ENCODE peak calls at places on chromosomes 2 and 18, in eight cellular contexts. N is heart right ventricle; B is PC-3; Q is GM12878; J is adrenal gland; C is ovary; E is CD8-positive, alpha-beta T cell; M is IMR-90. V is an unnamed sample.

GRCh38 chr2:56102866-56103265 is 80.9 kb upstream of the CCDC85A start:
- DNase-seq in M (peak; percentile 6), Q (no peak), E (no peak), N (no peak), C (no peak), J (no peak), B (peak; percentile 7), V (no peak)

GRCh38 chr2:213015387-213016165 is 135.8 kb downstream of the IKZF2 start:
- DNase-seq in Q (peak; percentile 98), C (no peak), M (no peak), B (no peak), E (no peak), J (no peak), N (no peak), V (no peak)

GRCh38 chr2:170968205-170969003 is 39.4 kb downstream of the GORASP2 start:
- DNase-seq in C (no peak), E (no peak), B (no peak), M (no peak), N (no peak), Q (no peak), J (no peak), V (no peak)

GRCh38 chr2:189127756-189128155 is 51.8 kb downstream of the COL5A2 start:
- DNase-seq in C (no peak), J (no peak), B (peak; percentile 30), N (no peak), M (no peak), E (no peak), Q (no peak), V (no peak)

GRCh38 chr2:232988444-232988843 is 24.6 kb downstream of the NGEF start:
- DNase-seq in E (no peak), N (no peak), Q (no peak), M (peak; percentile 97), B (peak; percentile 98), C (no peak), J (peak; percentile 93), V (peak; percentile 92)

GRCh38 chr2:287471-287885 is 413 bp downstream of the ALKAL2 start:
- DNase-seq in N (peak; percentile 16), Q (no peak), C (peak; percentile 59), M (peak; percentile 29), B (no peak), J (peak; percentile 58), E (no peak), V (no peak)

GRCh38 chr2:238387376-238387775 is 39.4 kb upstream of the ASB1 start:
- DNase-seq in Q (no peak), N (no peak), C (no peak), E (no peak), J (no peak), B (no peak), M (no peak), V (no peak)

GRCh38 chr2:235048549-235048948 is 96.7 kb downstream of the SH3BP4 start:
- DNase-seq in E (no peak), C (no peak), Q (no peak), M (no peak), B (no peak), J (no peak), N (no peak), V (no peak)

GRCh38 chr2:239025951-239026461 is 178.1 kb downstream of the TWIST2 start:
- DNase-seq in J (no peak), E (no peak), N (no peak), Q (no peak), C (no peak), B (no peak), M (no peak), V (no peak)

GRCh38 chr2:231532189-231533035 is 2.2 kb upstream of the NMUR1 start:
- DNase-seq in J (no peak), B (no peak), E (no peak), N (no peak), Q (no peak), C (no peak), M (no peak), V (no peak)

GRCh38 chr18:39523281-39523680 is 1957.7 kb upstream of the CELF4 start:
- DNase-seq in C (no peak), J (peak; percentile 22), E (no peak), B (peak; percentile 47), M (peak; percentile 57), Q (no peak), N (no peak), V (peak; percentile 18)

GRCh38 chr2:240564571-240565266 is 3.6 kb upstream of the RNPEPL1 start:
- DNase-seq in M (peak; percentile 88), B (peak; percentile 31), J (no peak), Q (no peak), C (peak; percentile 25), N (no peak), E (peak; percentile 39), V (no peak)

GRCh38 chr2:114814355-114814754 is 371.9 kb downstream of the DPP10 start:
- DNase-seq in N (no peak), Q (no peak), M (no peak), C (no peak), B (no peak), E (no peak), J (no peak), V (no peak)

GRCh38 chr18:9737814-9738160 is 29.7 kb downstream of the RAB31 start:
- DNase-seq in N (no peak), Q (no peak), J (peak; percentile 62), M (no peak), E (no peak), C (no peak), B (peak; percentile 56), V (no peak)

GRCh38 chr2:160294339-160294803 is 94.3 kb upstream of the ITGB6 start:
- DNase-seq in Q (no peak), J (peak; percentile 79), E (no peak), B (peak; percentile 58), C (peak; percentile 86), M (peak; percentile 92), N (no peak), V (peak; percentile 47)

DNA sequence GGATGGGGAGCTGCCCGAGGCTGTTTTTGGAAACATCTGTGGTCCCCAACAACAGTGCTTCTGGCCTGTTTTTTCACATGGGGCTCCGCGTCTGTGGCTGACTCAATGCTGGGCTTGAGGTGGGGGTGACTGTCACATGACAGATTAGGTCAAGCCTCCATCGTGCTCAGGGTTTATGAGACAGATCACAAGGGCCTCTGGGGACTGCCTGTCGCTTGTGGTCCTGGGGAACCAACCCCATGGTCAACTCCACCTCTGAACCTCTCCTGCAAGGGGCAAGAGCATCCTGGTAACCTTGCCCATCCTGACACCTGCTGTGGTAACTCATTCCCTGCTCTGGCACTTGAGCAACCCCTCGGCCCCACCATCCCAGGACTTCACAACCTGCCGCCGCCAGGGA is 47.6 kb upstream of the SH3RF3 start:
- DNase-seq in E (no peak), C (no peak), B (no peak), N (no peak), Q (no peak), J (no peak), M (no peak), V (no peak)
- TF ChIP-seq CTCF in E (no peak), C (no peak), B (no peak), N (no peak), Q (no peak), J (no peak), M (no peak), V (no peak)

DNA sequence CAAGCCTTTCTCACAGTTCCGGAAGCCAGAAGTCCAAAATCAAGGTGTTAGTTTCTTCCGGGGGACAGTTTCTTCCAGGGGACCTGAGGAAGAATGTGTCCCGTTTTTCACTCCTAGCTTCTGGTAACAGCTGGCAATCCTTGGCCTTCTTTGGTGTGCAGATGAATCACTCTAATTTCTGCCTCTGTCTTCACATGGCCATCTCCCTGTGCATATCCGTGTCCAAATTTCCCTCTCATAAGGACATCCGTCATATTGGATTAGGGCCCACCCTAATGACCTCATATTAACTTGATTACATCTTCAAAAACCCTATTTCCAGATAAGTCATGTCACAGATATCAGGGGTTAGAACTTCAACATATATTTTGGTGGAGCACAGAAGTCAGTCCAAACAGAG is 141.4 kb downstream of the ZEB2 start:
- DNase-seq in B (no peak), E (no peak), Q (no peak), N (no peak), C (no peak), M (no peak), J (no peak), V (no peak)
- H3K4me1 ChIP-seq in B (peaks cover 14% of the 10 kb centered on the region), E (peaks cover 17% of the 10 kb centered on the region), Q (peaks cover 14% of the 10 kb centered on the region), N (peaks cover 72% of the 10 kb centered on the region), C (peaks cover 5% of the 10 kb centered on the region), M (peaks cover 9% of the 10 kb centered on the region), J (no peaks in the 10 kb centered on the region), V (no peaks in the 10 kb centered on the region)

GRCh38 chr18:12825230-12825629 is 58.8 kb downstream of the PTPN2 start:
- DNase-seq in M (no peak), E (no peak), J (no peak), Q (no peak), N (no peak), C (no peak), B (no peak), V (no peak)

GRCh38 chr18:12827588-12827987 is 56.4 kb downstream of the PTPN2 start:
- DNase-seq in B (no peak), Q (no peak), N (no peak), C (no peak), M (no peak), J (no peak), E (no peak), V (no peak)

GRCh38 chr18:12823892-12824291 is 60.1 kb downstream of the PTPN2 start:
- DNase-seq in Q (no peak), E (no peak), M (peak; percentile 29), C (no peak), J (no peak), N (no peak), B (no peak), V (no peak)

GRCh38 chr18:12828116-12829051 is 55.7 kb downstream of the PTPN2 start:
- DNase-seq in N (no peak), E (no peak), J (no peak), C (no peak), Q (no peak), B (no peak), M (peak; percentile 65), V (no peak)
- H3K27ac ChIP-seq in N (no peak overlapping the region), E (no peak overlapping the region), J (no peak overlapping the region), C (no peak overlapping the region), Q (no peak overlapping the region), B (no peak overlapping the region), M (peak overlapping the region; percentile 43), V (no peak overlapping the region)

DNA sequence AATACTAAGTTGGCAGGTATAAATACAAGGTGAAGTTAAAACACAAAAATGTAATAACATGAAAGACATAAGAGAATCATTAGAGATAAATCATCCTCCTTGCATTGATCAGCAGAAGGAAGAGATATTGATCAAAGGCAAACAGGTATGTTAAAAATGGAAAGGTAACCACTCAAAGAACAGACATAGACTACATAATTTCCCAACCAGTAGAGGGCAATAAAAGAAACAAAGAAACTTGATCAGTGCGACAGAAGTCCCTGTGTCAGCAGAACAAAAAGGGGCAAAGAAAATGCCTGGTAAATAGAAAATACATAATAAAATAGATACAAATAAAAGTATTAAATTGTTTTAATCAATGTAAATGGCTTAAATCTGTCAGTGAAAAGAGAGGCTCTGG is 53.6 kb downstream of the FAM228A start:
- DNase-seq in M (peak; percentile 28), Q (no peak), J (no peak), B (peak; percentile 59), C (no peak), N (no peak), E (no peak), V (no peak)
- TF ChIP-seq CTCF in M (peak; percentile 37), Q (peak; percentile 24), J (peak; percentile 44), B (peak; percentile 59), C (no peak), N (peak; percentile 40), E (peak; percentile 15), V (peak; percentile 57)

GRCh38 chr18:11859903-11860407 is 8.7 kb downstream of the CHMP1B start:
- DNase-seq in B (peak; percentile 98), J (no peak), E (no peak), C (no peak), M (peak; percentile 90), N (no peak), Q (no peak), V (peak; percentile 99)
- H3K4me1 ChIP-seq in B (peaks cover 45% of the 10 kb centered on the region), J (peaks cover 6% of the 10 kb centered on the region), E (no peaks in the 10 kb centered on the region), C (no peaks in the 10 kb centered on the region), M (peaks cover 21% of the 10 kb centered on the region), N (peaks cover 49% of the 10 kb centered on the region), Q (no peaks in the 10 kb centered on the region), V (peaks cover 16% of the 10 kb centered on the region)

GRCh38 chr2:174003635-174004310 is 38.6 kb upstream of the SP3 start:
- DNase-seq in C (no peak), E (no peak), Q (no peak), J (no peak), B (no peak), N (no peak), M (no peak), V (no peak)
- H3K27ac ChIP-seq in C (no peak overlapping the region), E (no peak overlapping the region), Q (no peak overlapping the region), J (no peak overlapping the region), B (no peak overlapping the region), N (peak overlapping the region; percentile 65), M (no peak overlapping the region), V (no peak overlapping the region)